ENCODE peak calls at places on chromosomes 2 and 18, in four cellular contexts. N is stomach, A is hepatocyte, J is esophagus squamous epithelium. W is an unnamed sample.
A peak's percentile ranks its signal among the peaks of the same experiment; 100 is the strongest.

GRCh38 chr2:127632592-127633489 is 13.1 kb upstream of the GPR17 start:
- DNase-seq in N (no peak), A (no peak), J (no peak), W (no peak)

GRCh38 chr2:184402381-184402780 is 195.9 kb upstream of the ZNF804A start:
- DNase-seq in N (no peak), A (no peak), J (no peak), W (no peak)

GRCh38 chr2:144201126-144201525 is 318.8 kb downstream of the ZEB2 start:
- DNase-seq in N (no peak), A (no peak), J (no peak), W (no peak)

GRCh38 chr18:59742325-59743111 is 45.3 kb upstream of the CCBE1 start:
- DNase-seq in N (no peak), A (no peak), J (no peak), W (no peak)

GRCh38 chr18:22102948-22103663 is 66.3 kb upstream of the GATA6 start:
- DNase-seq in N (no peak), A (no peak), J (no peak), W (no peak)

GRCh38 chr18:48607049-48607984 is 68.5 kb downstream of the CTIF start:
- DNase-seq in N (no peak), A (peak; percentile 46), J (no peak), W (no peak)

GRCh38 chr2:224837558-224837957 is 121.4 kb upstream of the CCDC195 start:
- DNase-seq in N (no peak), A (no peak), J (no peak), W (no peak)

GRCh38 chr18:79927597-79928562 is 23.6 kb downstream of the SLC66A2 start:
- DNase-seq in N (peak; percentile 16), A (no peak), J (no peak), W (no peak)

GRCh38 chr2:11955314-11955713 is 208.9 kb downstream of the LPIN1 start:
- DNase-seq in N (no peak), A (no peak), J (no peak), W (no peak)

GRCh38 chr18:32438173-32438572 is 32.5 kb downstream of the GAREM1 start:
- DNase-seq in N (no peak), A (no peak), J (no peak), W (no peak)

GRCh38 chr2:144350151-144350802 is 169.6 kb downstream of the ZEB2 start:
- DNase-seq in N (no peak), A (no peak), J (no peak), W (no peak)

GRCh38 chr2:236180501-236180816 is 12.3 kb upstream of the GBX2 start:
- DNase-seq in N (no peak), A (no peak), J (no peak), W (no peak)

GRCh38 chr2:27407798-27408491 is 1.4 kb downstream of the PPM1G start:
- DNase-seq in N (no peak), A (peak; percentile 70), J (no peak), W (no peak)

GRCh38 chr2:37394986-37395555 is 50.6 kb downstream of the QPCT start:
- DNase-seq in N (no peak), A (no peak), J (no peak), W (no peak)

GRCh38 chr18:55509631-55510372 is 78.2 kb downstream of the TCF4 start:
- DNase-seq in N (no peak), A (no peak), J (no peak), W (no peak)

GRCh38 chr2:148565272-148565894 is 79.2 kb upstream of the EPC2 start:
- DNase-seq in N (no peak), A (no peak), J (no peak), W (no peak)

GRCh38 chr18:50128506-50129271 is 66.3 kb downstream of the MYO5B start:
- DNase-seq in N (peak; percentile 58), A (peak; percentile 69), J (no peak), W (no peak)

GRCh38 chr18:54129448-54130134 is 94.9 kb downstream of the MBD2 start:
- DNase-seq in N (no peak), A (no peak), J (no peak), W (no peak)

GRCh38 chr18:8933714-8934284 is 168.7 kb upstream of the NDUFV2 start:
- DNase-seq in N (no peak), A (no peak), J (no peak), W (no peak)
- H3K9me3 ChIP-seq in N (peaks cover 12% of the 10 kb centered on the region), A (no peaks in the 10 kb centered on the region), J (no peaks in the 10 kb centered on the region), W (no peaks in the 10 kb centered on the region)

GRCh38 chr2:168611091-168611490 is 155.0 kb downstream of the CERS6 start:
- DNase-seq in N (no peak), A (no peak), J (no peak), W (no peak)

GRCh38 chr2:168607992-168608391 is 151.9 kb downstream of the CERS6 start:
- DNase-seq in N (no peak), A (no peak), J (no peak), W (no peak)

GRCh38 chr2:168612719-168613118 is 156.6 kb downstream of the CERS6 start:
- DNase-seq in N (no peak), A (no peak), J (no peak), W (no peak)

GRCh38 chr2:168611896-168612650 is 156.0 kb downstream of the CERS6 start:
- DNase-seq in N (no peak), A (no peak), J (no peak), W (no peak)

GRCh38 chr2:168608796-168609195 is 152.7 kb downstream of the CERS6 start:
- DNase-seq in N (no peak), A (no peak), J (no peak), W (no peak)
- H3K9me3 ChIP-seq in N (peaks cover 17% of the 10 kb centered on the region), A (no peaks in the 10 kb centered on the region), J (no peaks in the 10 kb centered on the region), W (no peaks in the 10 kb centered on the region)

DNA sequence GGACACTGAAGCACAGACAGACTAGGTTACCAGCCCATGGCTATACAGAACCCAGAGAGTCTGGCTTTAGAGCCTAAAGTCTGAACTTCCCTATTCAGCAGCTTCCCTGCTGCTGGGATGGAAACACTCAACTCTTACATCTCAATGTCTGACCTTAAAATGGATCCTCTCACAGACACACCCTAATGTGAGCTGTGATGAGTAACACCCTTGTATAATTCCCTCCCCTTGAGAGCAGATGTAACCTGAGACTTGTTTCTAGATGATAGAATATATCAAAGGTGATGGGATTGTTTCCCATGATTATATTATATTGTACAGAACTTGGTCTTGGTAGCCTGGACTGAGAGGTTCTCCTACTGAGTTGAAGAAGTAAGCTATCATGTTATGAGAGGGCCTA is 577.1 kb upstream of the KLHL29 start:
- DNase-seq in N (no peak), A (no peak), J (no peak), W (no peak)
- H3K9me3 ChIP-seq in N (peaks cover 35% of the 10 kb centered on the region), A (no peaks in the 10 kb centered on the region), J (no peaks in the 10 kb centered on the region), W (no peaks in the 10 kb centered on the region)

DNA sequence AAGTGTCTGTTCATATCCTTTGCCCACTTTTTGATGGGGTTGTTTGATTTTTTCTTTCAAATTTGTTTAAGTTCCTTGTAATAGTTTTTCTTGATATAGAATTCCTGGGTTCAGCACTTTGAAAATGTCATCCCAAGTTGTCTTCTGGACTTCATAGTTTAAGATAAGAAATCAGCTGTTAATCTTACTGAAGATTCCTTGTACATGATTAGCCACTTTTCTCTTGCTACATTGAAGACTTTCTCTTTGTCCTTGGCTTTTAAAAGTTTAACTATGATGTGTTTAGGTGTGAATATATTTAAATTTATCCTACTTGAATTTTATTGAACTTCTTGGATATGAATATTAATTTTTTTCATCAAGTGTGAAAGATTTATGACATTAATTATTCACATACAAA is 387.2 kb upstream of the CWC22 start:
- DNase-seq in N (no peak), A (no peak), J (no peak), W (no peak)
- H3K9me3 ChIP-seq in N (peaks cover 6% of the 10 kb centered on the region), A (no peaks in the 10 kb centered on the region), J (no peaks in the 10 kb centered on the region), W (no peaks in the 10 kb centered on the region)

GRCh38 chr2:2503864-2504418 is 172.9 kb upstream of the MYT1L start:
- DNase-seq in N (no peak), A (no peak), J (no peak), W (no peak)
- H3K9me3 ChIP-seq in N (peaks cover 6% of the 10 kb centered on the region), A (no peaks in the 10 kb centered on the region), J (no peaks in the 10 kb centered on the region), W (no peaks in the 10 kb centered on the region)

DNA sequence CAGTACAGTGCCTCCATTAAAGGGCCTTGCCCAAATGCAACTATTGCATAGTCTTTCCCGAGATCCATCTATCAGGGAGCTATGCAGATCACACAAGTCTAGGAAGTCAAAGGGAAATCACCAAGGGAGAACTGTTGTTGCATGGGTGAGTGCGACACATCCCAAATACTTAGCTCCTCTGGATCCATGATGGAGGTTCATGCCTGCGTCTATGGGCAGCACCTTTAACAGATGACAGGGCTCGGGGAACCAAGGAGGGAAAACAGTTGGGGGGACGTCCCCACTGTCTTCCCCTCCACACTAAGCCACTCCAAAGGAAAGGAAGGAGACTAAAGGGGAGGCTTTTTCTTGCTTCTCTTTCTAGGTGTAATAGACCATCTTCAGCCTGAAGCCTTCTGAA is 552.8 kb upstream of the PKDCC start:
- DNase-seq in N (no peak), A (no peak), J (no peak), W (no peak)
- H3K9me3 ChIP-seq in N (peaks cover 68% of the 10 kb centered on the region), A (no peaks in the 10 kb centered on the region), J (no peaks in the 10 kb centered on the region), W (peaks cover 12% of the 10 kb centered on the region)

GRCh38 chr2:81835318-81836000 is 1530.9 kb upstream of the LRRTM1 start:
- DNase-seq in N (no peak), A (no peak), J (no peak), W (no peak)
- H3K9me3 ChIP-seq in N (peaks cover 27% of the 10 kb centered on the region), A (no peaks in the 10 kb centered on the region), J (no peaks in the 10 kb centered on the region), W (no peaks in the 10 kb centered on the region)

DNA sequence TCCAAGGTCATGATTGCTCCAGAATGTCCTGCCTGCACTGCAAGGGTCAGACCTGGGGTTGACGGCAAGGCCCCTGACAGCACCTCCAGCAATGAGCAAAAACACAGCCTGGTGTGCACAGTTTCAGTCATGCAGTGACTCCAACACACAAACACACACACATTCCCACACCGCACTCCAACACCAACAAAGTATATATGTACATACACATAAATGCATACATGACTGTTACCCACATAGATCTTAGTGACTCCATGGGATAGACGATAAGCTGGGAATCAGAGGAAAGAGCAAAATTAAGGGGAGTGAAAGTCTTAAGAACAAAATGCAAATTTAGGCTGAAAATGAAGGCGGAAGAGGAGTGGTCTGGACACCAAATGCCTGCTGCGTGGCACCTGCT is 112.7 kb upstream of the TEKT4 start:
- DNase-seq in N (no peak), A (no peak), J (no peak), W (no peak)
- H3K9me3 ChIP-seq in N (no peaks in the 10 kb centered on the region), A (no peaks in the 10 kb centered on the region), J (no peaks in the 10 kb centered on the region), W (no peaks in the 10 kb centered on the region)

GRCh38 chr2:240525802-240526201 is 32.0 kb downstream of the ANKMY1 start:
- DNase-seq in N (no peak), A (no peak), J (no peak), W (no peak)

GRCh38 chr2:240527153-240527750 is 30.5 kb downstream of the ANKMY1 start:
- DNase-seq in N (no peak), A (no peak), J (no peak), W (no peak)

GRCh38 chr2:240528406-240529040 is 29.3 kb downstream of the ANKMY1 start:
- DNase-seq in N (no peak), A (no peak), J (no peak), W (no peak)

GRCh38 chr2:240524963-240525718 is 32.6 kb downstream of the ANKMY1 start:
- DNase-seq in N (no peak), A (no peak), J (no peak), W (no peak)

GRCh38 chr2:240526521-240526920 is 31.3 kb downstream of the ANKMY1 start:
- DNase-seq in N (no peak), A (no peak), J (no peak), W (no peak)
- H3K9me3 ChIP-seq in N (peaks cover 38% of the 10 kb centered on the region), A (peaks cover 11% of the 10 kb centered on the region), J (no peaks in the 10 kb centered on the region), W (no peaks in the 10 kb centered on the region)

W was measured in T-helper 17 cell.